ENCODE peak calls at places on chromosomes 11 and 22, in five cellular contexts. One of them, this sample, is unnamed.

GRCh38 chr11:65355013-65355775 is 643 bp downstream of the TIGD3 start:
- DNase-seq in lower lobe of right lung: peak; percentile 68
- DNase-seq in osteoblast: no peak
- DNase-seq in thoracic aorta: no peak
- DNase-seq in heart right ventricle: peak; percentile 38
- DNase-seq in this sample: no peak

GRCh38 chr11:94672636-94673035 is 95.5 kb upstream of the AMOTL1 start:
- DNase-seq in lower lobe of right lung: no peak
- DNase-seq in osteoblast: no peak
- DNase-seq in heart right ventricle: no peak
- DNase-seq in thoracic aorta: no peak
- DNase-seq in this sample: no peak

GRCh38 chr22:39914584-39914983 is 13.7 kb downstream of the GRAP2 start:
- DNase-seq in heart right ventricle: no peak
- DNase-seq in osteoblast: no peak
- DNase-seq in thoracic aorta: no peak
- DNase-seq in lower lobe of right lung: no peak
- DNase-seq in this sample: no peak

GRCh38 chr11:65488273-65489058 is 10.4 kb upstream of the MALAT1 start:
- DNase-seq in osteoblast: no peak
- DNase-seq in lower lobe of right lung: no peak
- DNase-seq in heart right ventricle: peak; percentile 66
- DNase-seq in thoracic aorta: no peak
- DNase-seq in this sample: peak; percentile 44

GRCh38 chr11:120068114-120068573 is 69.8 kb downstream of the TRIM29 start:
- DNase-seq in thoracic aorta: no peak
- DNase-seq in heart right ventricle: no peak
- DNase-seq in lower lobe of right lung: no peak
- DNase-seq in osteoblast: peak; percentile 70
- DNase-seq in this sample: peak; percentile 55

GRCh38 chr11:117186431-117186761 is 7.9 kb downstream of the SIDT2 start:
- DNase-seq in heart right ventricle: no peak
- DNase-seq in lower lobe of right lung: peak; percentile 20
- DNase-seq in thoracic aorta: no peak
- DNase-seq in osteoblast: peak; percentile 31
- DNase-seq in this sample: no peak

GRCh38 chr22:37601540-37602442 is 6.8 kb upstream of the GGA1 start:
- DNase-seq in osteoblast: peak; percentile 52
- DNase-seq in lower lobe of right lung: no peak
- DNase-seq in heart right ventricle: no peak
- DNase-seq in thoracic aorta: no peak
- DNase-seq in this sample: peak; percentile 92

GRCh38 chr22:36937319-36938027 is 24.0 kb downstream of the CSF2RB start:
- DNase-seq in osteoblast: peak; percentile 43
- DNase-seq in thoracic aorta: no peak
- DNase-seq in heart right ventricle: no peak
- DNase-seq in lower lobe of right lung: no peak
- DNase-seq in this sample: no peak

GRCh38 chr11:82117339-82117738 is 616.3 kb downstream of the FAM181B start:
- DNase-seq in lower lobe of right lung: no peak
- DNase-seq in osteoblast: no peak
- DNase-seq in heart right ventricle: no peak
- DNase-seq in thoracic aorta: no peak
- DNase-seq in this sample: no peak

GRCh38 chr22:46619830-46620501 is at the start of gene GRAMD4:
- DNase-seq in thoracic aorta: no peak
- DNase-seq in osteoblast: peak; percentile 75
- DNase-seq in heart right ventricle: peak; percentile 72
- DNase-seq in lower lobe of right lung: no peak
- DNase-seq in this sample: no peak

GRCh38 chr11:9704037-9704436 is 40.2 kb downstream of the SWAP70 start:
- DNase-seq in thoracic aorta: no peak
- DNase-seq in osteoblast: no peak
- DNase-seq in lower lobe of right lung: no peak
- DNase-seq in heart right ventricle: no peak
- DNase-seq in this sample: no peak

GRCh38 chr11:102843474-102843873 is at the start of gene MMP3:
- DNase-seq in thoracic aorta: no peak
- DNase-seq in lower lobe of right lung: no peak
- DNase-seq in heart right ventricle: no peak
- DNase-seq in osteoblast: peak; percentile 15
- DNase-seq in this sample: peak; percentile 57

GRCh38 chr11:45857834-45858492 is 10.7 kb downstream of the CRY2 start:
- DNase-seq in heart right ventricle: peak; percentile 33
- DNase-seq in osteoblast: peak; percentile 92
- DNase-seq in thoracic aorta: no peak
- DNase-seq in lower lobe of right lung: peak; percentile 74
- DNase-seq in this sample: no peak

GRCh38 chr11:1817511-1817910 is 17.3 kb upstream of the SYT8 start:
- DNase-seq in osteoblast: peak; percentile 23
- DNase-seq in lower lobe of right lung: no peak
- DNase-seq in thoracic aorta: no peak
- DNase-seq in heart right ventricle: no peak
- DNase-seq in this sample: peak; percentile 32

GRCh38 chr11:78282821-78283220 is 94.1 kb downstream of the USP35 start:
- DNase-seq in osteoblast: no peak
- DNase-seq in heart right ventricle: no peak
- DNase-seq in thoracic aorta: no peak
- DNase-seq in lower lobe of right lung: no peak
- DNase-seq in this sample: no peak

GRCh38 chr11:12222099-12222751 is 111.8 kb downstream of the MICAL2 start:
- DNase-seq in thoracic aorta: no peak
- DNase-seq in osteoblast: no peak
- DNase-seq in heart right ventricle: peak; percentile 64
- DNase-seq in lower lobe of right lung: peak; percentile 79
- DNase-seq in this sample: no peak

GRCh38 chr22:49411236-49411635 is 416.4 kb downstream of the BRD1 start:
- DNase-seq in thoracic aorta: no peak
- DNase-seq in heart right ventricle: no peak
- DNase-seq in osteoblast: no peak
- DNase-seq in lower lobe of right lung: no peak
- DNase-seq in this sample: no peak

GRCh38 chr11:30879322-30880020 is 293.3 kb upstream of the MPPED2 start:
- DNase-seq in heart right ventricle: no peak
- DNase-seq in lower lobe of right lung: no peak
- DNase-seq in osteoblast: no peak
- DNase-seq in thoracic aorta: no peak
- DNase-seq in this sample: peak; percentile 4

GRCh38 chr22:29947410-29948387 is 64.7 kb downstream of the MTMR3 start:
- DNase-seq in lower lobe of right lung: no peak
- DNase-seq in osteoblast: peak; percentile 74
- DNase-seq in heart right ventricle: no peak
- DNase-seq in thoracic aorta: no peak
- DNase-seq in this sample: peak; percentile 11

GRCh38 chr22:43186272-43187170 is at the start of gene TTLL12:
- DNase-seq in lower lobe of right lung: peak; percentile 76
- DNase-seq in heart right ventricle: peak; percentile 72
- DNase-seq in thoracic aorta: no peak
- DNase-seq in osteoblast: peak; percentile 97
- DNase-seq in this sample: no peak

GRCh38 chr11:24793479-24793878 is 296.6 kb downstream of the LUZP2 start:
- DNase-seq in osteoblast: no peak
- DNase-seq in heart right ventricle: no peak
- DNase-seq in lower lobe of right lung: no peak
- DNase-seq in thoracic aorta: no peak
- DNase-seq in this sample: no peak

GRCh38 chr11:77660947-77661346 is 23.4 kb upstream of the CLNS1A start:
- DNase-seq in osteoblast: no peak
- DNase-seq in lower lobe of right lung: no peak
- DNase-seq in heart right ventricle: no peak
- DNase-seq in thoracic aorta: no peak
- DNase-seq in this sample: peak; percentile 69

GRCh38 chr11:69301491-69302401 is 7.8 kb downstream of the MYEOV start:
- DNase-seq in lower lobe of right lung: peak; percentile 80
- DNase-seq in thoracic aorta: no peak
- DNase-seq in osteoblast: peak; percentile 99
- DNase-seq in heart right ventricle: no peak
- DNase-seq in this sample: peak; percentile 80

GRCh38 chr11:93537767-93538261 is 5.4 kb downstream of the SMCO4 start:
- DNase-seq in thoracic aorta: peak; percentile 20
- DNase-seq in lower lobe of right lung: peak; percentile 74
- DNase-seq in osteoblast: peak; percentile 77
- DNase-seq in heart right ventricle: no peak
- DNase-seq in this sample: peak; percentile 18

GRCh38 chr11:45450189-45450588 is 164.0 kb upstream of the SYT13 start:
- DNase-seq in thoracic aorta: no peak
- DNase-seq in lower lobe of right lung: no peak
- DNase-seq in osteoblast: peak; percentile 82
- DNase-seq in heart right ventricle: no peak
- DNase-seq in this sample: no peak

GRCh38 chr11:69567951-69568808 is 72.8 kb upstream of the CCND1 start:
- DNase-seq in lower lobe of right lung: no peak
- DNase-seq in osteoblast: no peak
- DNase-seq in thoracic aorta: no peak
- DNase-seq in heart right ventricle: no peak
- DNase-seq in this sample: no peak

GRCh38 chr11:35969089-35970046 is 25.5 kb downstream of the LDLRAD3 start:
- DNase-seq in thoracic aorta: no peak
- DNase-seq in lower lobe of right lung: peak; percentile 50
- DNase-seq in osteoblast: no peak
- DNase-seq in heart right ventricle: no peak
- DNase-seq in this sample: no peak

GRCh38 chr11:1920128-1920908 is 815 bp downstream of the TNNT3 start:
- DNase-seq in lower lobe of right lung: no peak
- DNase-seq in thoracic aorta: no peak
- DNase-seq in osteoblast: peak; percentile 78
- DNase-seq in heart right ventricle: no peak
- DNase-seq in this sample: no peak

GRCh38 chr11:118156531-118157185 is 4.0 kb upstream of the SCN4B start:
- DNase-seq in thoracic aorta: no peak
- DNase-seq in heart right ventricle: no peak
- DNase-seq in osteoblast: peak; percentile 44
- DNase-seq in lower lobe of right lung: no peak
- DNase-seq in this sample: no peak

GRCh38 chr22:35882226-35883027 is 146.2 kb downstream of the RBFOX2 start:
- DNase-seq in heart right ventricle: no peak
- DNase-seq in thoracic aorta: no peak
- DNase-seq in lower lobe of right lung: no peak
- DNase-seq in osteoblast: no peak
- DNase-seq in this sample: no peak

GRCh38 chr22:45970709-45971388 is 6.1 kb downstream of the WNT7B start:
- DNase-seq in osteoblast: peak; percentile 90
- DNase-seq in thoracic aorta: no peak
- DNase-seq in lower lobe of right lung: no peak
- DNase-seq in heart right ventricle: no peak
- DNase-seq in this sample: no peak

DNA sequence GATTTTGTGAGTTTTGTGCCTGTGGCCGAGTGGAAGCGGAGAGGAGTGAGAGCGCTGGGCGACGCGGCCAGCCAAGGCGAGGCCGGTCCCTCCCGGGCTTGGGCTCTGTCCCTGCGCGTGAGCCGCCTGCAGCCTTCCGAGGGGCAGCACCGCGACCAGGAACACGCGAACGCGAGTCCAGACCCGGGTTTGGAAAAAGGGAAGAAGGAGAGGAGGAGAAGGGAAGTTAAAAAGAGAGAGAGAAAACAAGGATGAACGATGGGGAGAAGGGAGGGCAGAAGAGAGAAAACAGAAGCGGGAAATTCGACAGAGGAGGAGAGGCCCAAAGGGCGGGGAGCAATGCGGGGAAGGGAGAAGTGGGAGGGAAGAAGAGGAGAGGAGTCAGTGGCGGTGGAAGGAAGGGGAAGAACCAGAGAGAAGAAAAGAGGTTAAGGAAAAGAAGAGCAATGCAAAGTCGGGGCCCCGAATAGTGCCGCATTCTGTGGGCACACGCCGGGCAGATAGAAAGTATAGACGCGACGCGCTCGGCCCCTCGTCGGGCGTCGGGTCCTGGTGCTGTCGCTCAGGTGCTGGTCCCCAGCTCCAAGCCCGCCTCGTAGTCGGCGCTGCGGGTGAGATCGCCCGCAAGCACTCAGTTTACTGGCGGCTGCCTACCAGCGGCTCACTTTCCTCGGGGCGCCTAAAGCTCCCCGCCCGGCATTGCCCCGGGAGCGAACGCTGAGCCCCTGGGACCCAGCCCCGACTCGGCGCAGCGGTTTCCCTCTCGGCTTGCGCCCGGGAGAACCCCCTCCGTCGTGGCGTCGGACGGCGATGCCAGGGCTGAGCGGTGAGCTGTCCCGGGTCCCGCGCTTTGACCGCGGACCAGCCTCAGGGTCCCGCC is 2.8 kb upstream of the BARX2 start:
- DNase-seq in heart right ventricle: no peak
- DNase-seq in lower lobe of right lung: peak; percentile 24
- DNase-seq in osteoblast: peak; percentile 80
- DNase-seq in thoracic aorta: no peak
- DNase-seq in this sample: no peak
- H3K4me3 ChIP-seq in heart right ventricle: peak overlapping the region; percentile 36
- H3K4me3 ChIP-seq in lower lobe of right lung: peak overlapping the region; percentile 46
- H3K4me3 ChIP-seq in osteoblast: peak overlapping the region; percentile 46
- H3K4me3 ChIP-seq in thoracic aorta: peak overlapping the region; percentile 63
- H3K4me3 ChIP-seq in this sample: peak overlapping the region; percentile 23

DNA sequence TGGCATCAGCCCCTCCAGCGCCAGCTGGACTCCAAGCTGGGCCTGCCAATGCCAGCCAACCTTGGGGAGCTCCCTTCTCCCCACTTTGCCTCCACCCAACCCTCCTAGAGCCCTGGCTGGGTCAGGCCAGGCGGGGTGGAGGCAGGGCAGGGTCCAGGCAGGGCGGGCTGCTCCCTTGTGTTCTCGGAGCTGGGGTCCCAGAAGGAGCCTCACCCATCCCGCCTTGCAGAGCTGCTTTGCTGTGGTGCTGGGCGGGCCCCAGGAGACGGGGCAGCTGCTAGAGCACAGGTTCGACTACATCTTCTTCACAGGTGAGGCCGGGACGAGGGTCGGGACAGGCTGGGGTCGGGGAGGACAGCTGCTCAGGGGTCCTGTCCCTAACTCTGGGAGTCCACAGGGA is 9.4 kb downstream of the ALDH3B1 start:
- DNase-seq in lower lobe of right lung: no peak
- DNase-seq in heart right ventricle: no peak
- DNase-seq in osteoblast: no peak
- DNase-seq in thoracic aorta: no peak
- DNase-seq in this sample: no peak
- H3K4me3 ChIP-seq in lower lobe of right lung: no peak overlapping the region
- H3K4me3 ChIP-seq in heart right ventricle: no peak overlapping the region
- H3K4me3 ChIP-seq in osteoblast: no peak overlapping the region
- H3K4me3 ChIP-seq in thoracic aorta: no peak overlapping the region
- H3K4me3 ChIP-seq in this sample: no peak overlapping the region

GRCh38 chr11:134377876-134378275 is 34.2 kb downstream of the B3GAT1 start:
- DNase-seq in thoracic aorta: no peak
- DNase-seq in heart right ventricle: no peak
- DNase-seq in osteoblast: no peak
- DNase-seq in lower lobe of right lung: peak; percentile 37
- DNase-seq in this sample: no peak
- H3K4me3 ChIP-seq in thoracic aorta: no peak overlapping the region
- H3K4me3 ChIP-seq in heart right ventricle: no peak overlapping the region
- H3K4me3 ChIP-seq in osteoblast: no peak overlapping the region
- H3K4me3 ChIP-seq in lower lobe of right lung: no peak overlapping the region
- H3K4me3 ChIP-seq in this sample: no peak overlapping the region

DNA sequence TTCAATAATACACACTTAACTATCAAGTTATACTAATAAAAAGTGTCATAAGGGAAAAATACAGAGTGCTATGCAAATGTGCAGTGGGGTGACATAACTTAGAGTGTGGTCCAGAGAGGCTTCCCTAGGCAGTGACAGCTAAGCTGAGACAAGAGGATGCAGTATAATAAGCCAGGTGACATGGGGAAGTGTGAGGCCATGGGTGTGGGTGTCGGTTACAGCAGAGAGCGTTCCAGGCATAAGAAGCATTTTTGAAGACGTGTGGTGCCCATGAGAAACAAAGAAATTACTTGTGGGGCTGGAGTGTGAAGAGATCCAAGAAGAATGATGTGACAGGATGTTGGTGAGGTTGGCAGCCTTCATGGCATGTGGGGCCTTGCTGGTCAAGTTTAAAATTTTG is 78.1 kb upstream of the PICALM start:
- DNase-seq in heart right ventricle: no peak
- DNase-seq in thoracic aorta: no peak
- DNase-seq in lower lobe of right lung: no peak
- DNase-seq in osteoblast: no peak
- DNase-seq in this sample: no peak
- H3K4me3 ChIP-seq in heart right ventricle: no peak overlapping the region
- H3K4me3 ChIP-seq in thoracic aorta: no peak overlapping the region
- H3K4me3 ChIP-seq in lower lobe of right lung: no peak overlapping the region
- H3K4me3 ChIP-seq in osteoblast: no peak overlapping the region
- H3K4me3 ChIP-seq in this sample: no peak overlapping the region